ENCODE peak calls at places on chromosomes 16 and 17, in ten cellular contexts. One of them, this sample, is unnamed.
A peak's percentile ranks its signal among the peaks of the same experiment; 100 is the strongest.

GRCh38 chr17:82121660-82122629 is 23.9 kb upstream of the FASN start:
- DNase-seq in HFFc6: no peak
- DNase-seq in CD4-positive, alpha-beta T cell: no peak
- DNase-seq in PC-3: no peak
- DNase-seq in dorsolateral prefrontal cortex: no peak
- DNase-seq in AG10803: no peak
- DNase-seq in HFF-Myc: no peak
- DNase-seq in prostate gland: no peak
- DNase-seq in GM12865: peak; percentile 38
- DNase-seq in transverse colon: no peak
- DNase-seq in this sample: no peak

GRCh38 chr17:4949321-4950074 is 1.2 kb upstream of the PFN1 start:
- DNase-seq in HFFc6: peak; percentile 54
- DNase-seq in CD4-positive, alpha-beta T cell: peak; percentile 66
- DNase-seq in PC-3: peak; percentile 74
- DNase-seq in dorsolateral prefrontal cortex: peak; percentile 18
- DNase-seq in AG10803: peak; percentile 65
- DNase-seq in HFF-Myc: no peak
- DNase-seq in prostate gland: peak; percentile 44
- DNase-seq in GM12865: peak; percentile 97
- DNase-seq in transverse colon: peak; percentile 93
- DNase-seq in this sample: no peak

GRCh38 chr16:3283525-3284447 is 495 bp downstream of the ZNF263 start:
- DNase-seq in HFFc6: no peak
- DNase-seq in CD4-positive, alpha-beta T cell: no peak
- DNase-seq in PC-3: no peak
- DNase-seq in dorsolateral prefrontal cortex: no peak
- DNase-seq in AG10803: no peak
- DNase-seq in HFF-Myc: no peak
- DNase-seq in prostate gland: no peak
- DNase-seq in GM12865: peak; percentile 12
- DNase-seq in transverse colon: no peak
- DNase-seq in this sample: no peak

GRCh38 chr16:16063685-16064084 is 114.3 kb downstream of the ABCC1 start:
- DNase-seq in HFFc6: no peak
- DNase-seq in CD4-positive, alpha-beta T cell: no peak
- DNase-seq in PC-3: no peak
- DNase-seq in dorsolateral prefrontal cortex: no peak
- DNase-seq in AG10803: no peak
- DNase-seq in HFF-Myc: no peak
- DNase-seq in prostate gland: no peak
- DNase-seq in GM12865: peak; percentile 10
- DNase-seq in transverse colon: no peak
- DNase-seq in this sample: no peak

GRCh38 chr16:68451656-68452055 is 3.3 kb upstream of the SMPD3 start:
- DNase-seq in HFFc6: peak; percentile 7
- DNase-seq in CD4-positive, alpha-beta T cell: no peak
- DNase-seq in PC-3: no peak
- DNase-seq in dorsolateral prefrontal cortex: no peak
- DNase-seq in AG10803: peak; percentile 5
- DNase-seq in HFF-Myc: no peak
- DNase-seq in prostate gland: no peak
- DNase-seq in GM12865: no peak
- DNase-seq in transverse colon: no peak
- DNase-seq in this sample: no peak

GRCh38 chr17:71109697-71110096 is 940.4 kb downstream of the KCNJ2 start:
- DNase-seq in HFFc6: no peak
- DNase-seq in CD4-positive, alpha-beta T cell: no peak
- DNase-seq in PC-3: no peak
- DNase-seq in dorsolateral prefrontal cortex: no peak
- DNase-seq in AG10803: no peak
- DNase-seq in HFF-Myc: no peak
- DNase-seq in prostate gland: no peak
- DNase-seq in GM12865: no peak
- DNase-seq in transverse colon: no peak
- DNase-seq in this sample: no peak

GRCh38 chr17:4576729-4577322 is 7.5 kb upstream of the SMTNL2 start:
- DNase-seq in HFFc6: no peak
- DNase-seq in CD4-positive, alpha-beta T cell: no peak
- DNase-seq in PC-3: no peak
- DNase-seq in dorsolateral prefrontal cortex: no peak
- DNase-seq in AG10803: no peak
- DNase-seq in HFF-Myc: no peak
- DNase-seq in prostate gland: no peak
- DNase-seq in GM12865: no peak
- DNase-seq in transverse colon: no peak
- DNase-seq in this sample: no peak

GRCh38 chr17:77320501-77321256 is 179.9 kb downstream of the SEC14L1 start:
- DNase-seq in HFFc6: peak; percentile 70
- DNase-seq in CD4-positive, alpha-beta T cell: no peak
- DNase-seq in PC-3: no peak
- DNase-seq in dorsolateral prefrontal cortex: no peak
- DNase-seq in AG10803: peak; percentile 70
- DNase-seq in HFF-Myc: no peak
- DNase-seq in prostate gland: no peak
- DNase-seq in GM12865: peak; percentile 89
- DNase-seq in transverse colon: peak; percentile 29
- DNase-seq in this sample: peak; percentile 29

GRCh38 chr17:60641810-60642220 is 35.8 kb upstream of the BCAS3 start:
- DNase-seq in HFFc6: peak; percentile 85
- DNase-seq in CD4-positive, alpha-beta T cell: no peak
- DNase-seq in PC-3: peak; percentile 93
- DNase-seq in dorsolateral prefrontal cortex: peak; percentile 77
- DNase-seq in AG10803: peak; percentile 63
- DNase-seq in HFF-Myc: peak; percentile 51
- DNase-seq in prostate gland: peak; percentile 43
- DNase-seq in GM12865: peak; percentile 74
- DNase-seq in transverse colon: peak; percentile 70
- DNase-seq in this sample: peak; percentile 29

GRCh38 chr17:21467196-21467595 is 91.0 kb downstream of the KCNJ12 start:
- DNase-seq in HFFc6: no peak
- DNase-seq in CD4-positive, alpha-beta T cell: no peak
- DNase-seq in PC-3: no peak
- DNase-seq in dorsolateral prefrontal cortex: no peak
- DNase-seq in AG10803: no peak
- DNase-seq in HFF-Myc: no peak
- DNase-seq in prostate gland: no peak
- DNase-seq in GM12865: no peak
- DNase-seq in transverse colon: no peak
- DNase-seq in this sample: no peak

GRCh38 chr16:69057400-69058378 is 47.8 kb upstream of the HAS3 start:
- DNase-seq in HFFc6: peak; percentile 87
- DNase-seq in CD4-positive, alpha-beta T cell: no peak
- DNase-seq in PC-3: peak; percentile 93
- DNase-seq in dorsolateral prefrontal cortex: no peak
- DNase-seq in AG10803: peak; percentile 79
- DNase-seq in HFF-Myc: no peak
- DNase-seq in prostate gland: peak; percentile 50
- DNase-seq in GM12865: peak; percentile 61
- DNase-seq in transverse colon: no peak
- DNase-seq in this sample: no peak

GRCh38 chr17:74815067-74815466 is 38.9 kb upstream of the NAT9 start:
- DNase-seq in HFFc6: no peak
- DNase-seq in CD4-positive, alpha-beta T cell: no peak
- DNase-seq in PC-3: no peak
- DNase-seq in dorsolateral prefrontal cortex: no peak
- DNase-seq in AG10803: no peak
- DNase-seq in HFF-Myc: no peak
- DNase-seq in prostate gland: no peak
- DNase-seq in GM12865: no peak
- DNase-seq in transverse colon: no peak
- DNase-seq in this sample: no peak

GRCh38 chr17:74812109-74812864 is 36.1 kb upstream of the NAT9 start:
- DNase-seq in HFFc6: no peak
- DNase-seq in CD4-positive, alpha-beta T cell: no peak
- DNase-seq in PC-3: no peak
- DNase-seq in dorsolateral prefrontal cortex: no peak
- DNase-seq in AG10803: no peak
- DNase-seq in HFF-Myc: no peak
- DNase-seq in prostate gland: no peak
- DNase-seq in GM12865: no peak
- DNase-seq in transverse colon: no peak
- DNase-seq in this sample: no peak

GRCh38 chr17:74813793-74814192 is 37.6 kb upstream of the NAT9 start:
- DNase-seq in HFFc6: no peak
- DNase-seq in CD4-positive, alpha-beta T cell: no peak
- DNase-seq in PC-3: no peak
- DNase-seq in dorsolateral prefrontal cortex: no peak
- DNase-seq in AG10803: no peak
- DNase-seq in HFF-Myc: no peak
- DNase-seq in prostate gland: no peak
- DNase-seq in GM12865: no peak
- DNase-seq in transverse colon: no peak
- DNase-seq in this sample: no peak

GRCh38 chr17:74815671-74816370 is 39.7 kb upstream of the NAT9 start:
- DNase-seq in HFFc6: no peak
- DNase-seq in CD4-positive, alpha-beta T cell: no peak
- DNase-seq in PC-3: no peak
- DNase-seq in dorsolateral prefrontal cortex: no peak
- DNase-seq in AG10803: no peak
- DNase-seq in HFF-Myc: no peak
- DNase-seq in prostate gland: no peak
- DNase-seq in GM12865: no peak
- DNase-seq in transverse colon: no peak
- DNase-seq in this sample: no peak

DNA sequence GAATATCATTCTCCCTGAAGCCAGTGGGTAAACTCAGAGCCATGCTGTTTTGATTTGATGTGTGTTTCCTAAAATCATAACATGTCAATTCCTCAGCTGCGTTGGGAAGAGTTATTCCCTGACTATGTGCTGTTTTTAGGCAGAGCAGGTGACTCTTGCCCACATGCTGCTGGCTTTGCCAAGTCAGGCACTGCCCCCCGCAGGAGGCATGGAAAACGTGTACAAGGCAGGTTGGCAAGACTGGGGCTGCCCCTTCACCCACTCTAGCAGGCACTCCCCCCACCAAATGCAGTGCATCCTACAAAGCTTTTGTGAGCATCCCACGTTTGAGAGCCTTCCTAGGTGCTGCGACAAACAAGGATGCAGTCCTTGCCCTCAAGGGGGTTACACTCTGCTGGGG is 38.3 kb upstream of the NAT9 start:
- DNase-seq in HFFc6: no peak
- DNase-seq in CD4-positive, alpha-beta T cell: no peak
- DNase-seq in PC-3: peak; percentile 27
- DNase-seq in dorsolateral prefrontal cortex: no peak
- DNase-seq in AG10803: no peak
- DNase-seq in HFF-Myc: no peak
- DNase-seq in prostate gland: no peak
- DNase-seq in GM12865: no peak
- DNase-seq in transverse colon: no peak
- DNase-seq in this sample: no peak
- TF ChIP-seq CTCF in HFFc6: peak; percentile 29
- TF ChIP-seq CTCF in CD4-positive, alpha-beta T cell: no peak
- TF ChIP-seq CTCF in PC-3: peak; percentile 52
- TF ChIP-seq CTCF in dorsolateral prefrontal cortex: no peak
- TF ChIP-seq CTCF in AG10803: no peak
- TF ChIP-seq CTCF in HFF-Myc: peak; percentile 16
- TF ChIP-seq CTCF in prostate gland: no peak
- TF ChIP-seq CTCF in GM12865: no peak
- TF ChIP-seq CTCF in transverse colon: no peak
- TF ChIP-seq CTCF in this sample: no peak

DNA sequence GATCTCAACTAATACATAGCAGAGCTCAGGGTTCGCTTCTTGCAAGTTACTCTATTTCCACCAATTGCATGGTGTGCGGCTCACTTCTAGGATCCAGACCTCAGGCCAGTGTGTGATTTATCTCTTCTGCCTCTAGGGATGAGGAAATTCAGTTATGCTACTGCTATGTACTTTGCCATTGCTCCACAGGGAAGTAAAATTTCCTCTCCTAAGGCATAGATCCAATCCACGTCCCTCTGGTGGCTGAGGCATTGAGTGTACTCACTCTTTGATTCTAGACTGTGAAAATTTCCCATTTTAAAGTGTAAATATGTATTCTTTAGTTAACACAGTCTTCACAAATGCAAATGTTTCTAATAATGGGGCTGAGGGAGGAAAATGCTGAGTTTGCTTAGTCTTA is 214.1 kb downstream of the HS3ST3B1 start:
- DNase-seq in HFFc6: no peak
- DNase-seq in CD4-positive, alpha-beta T cell: no peak
- DNase-seq in PC-3: no peak
- DNase-seq in dorsolateral prefrontal cortex: no peak
- DNase-seq in AG10803: peak; percentile 27
- DNase-seq in HFF-Myc: no peak
- DNase-seq in prostate gland: no peak
- DNase-seq in GM12865: no peak
- DNase-seq in transverse colon: no peak
- DNase-seq in this sample: no peak
- TF ChIP-seq CTCF in HFFc6: no peak
- TF ChIP-seq CTCF in CD4-positive, alpha-beta T cell: no peak
- TF ChIP-seq CTCF in PC-3: no peak
- TF ChIP-seq CTCF in dorsolateral prefrontal cortex: no peak
- TF ChIP-seq CTCF in AG10803: peak; percentile 28
- TF ChIP-seq CTCF in HFF-Myc: no peak
- TF ChIP-seq CTCF in prostate gland: no peak
- TF ChIP-seq CTCF in GM12865: no peak
- TF ChIP-seq CTCF in transverse colon: no peak
- TF ChIP-seq CTCF in this sample: no peak

GRCh38 chr17:38674013-38674748 is 576 bp downstream of the EPOP start:
- DNase-seq in HFFc6: no peak
- DNase-seq in CD4-positive, alpha-beta T cell: peak; percentile 18
- DNase-seq in PC-3: no peak
- DNase-seq in dorsolateral prefrontal cortex: no peak
- DNase-seq in AG10803: no peak
- DNase-seq in HFF-Myc: no peak
- DNase-seq in prostate gland: no peak
- DNase-seq in GM12865: peak; percentile 44
- DNase-seq in transverse colon: peak; percentile 22
- DNase-seq in this sample: no peak
- TF ChIP-seq CTCF in HFFc6: peak; percentile 32
- TF ChIP-seq CTCF in CD4-positive, alpha-beta T cell: no peak
- TF ChIP-seq CTCF in PC-3: peak; percentile 28
- TF ChIP-seq CTCF in dorsolateral prefrontal cortex: no peak
- TF ChIP-seq CTCF in AG10803: no peak
- TF ChIP-seq CTCF in HFF-Myc: no peak
- TF ChIP-seq CTCF in prostate gland: no peak
- TF ChIP-seq CTCF in GM12865: peak; percentile 19
- TF ChIP-seq CTCF in transverse colon: no peak
- TF ChIP-seq CTCF in this sample: no peak

DNA sequence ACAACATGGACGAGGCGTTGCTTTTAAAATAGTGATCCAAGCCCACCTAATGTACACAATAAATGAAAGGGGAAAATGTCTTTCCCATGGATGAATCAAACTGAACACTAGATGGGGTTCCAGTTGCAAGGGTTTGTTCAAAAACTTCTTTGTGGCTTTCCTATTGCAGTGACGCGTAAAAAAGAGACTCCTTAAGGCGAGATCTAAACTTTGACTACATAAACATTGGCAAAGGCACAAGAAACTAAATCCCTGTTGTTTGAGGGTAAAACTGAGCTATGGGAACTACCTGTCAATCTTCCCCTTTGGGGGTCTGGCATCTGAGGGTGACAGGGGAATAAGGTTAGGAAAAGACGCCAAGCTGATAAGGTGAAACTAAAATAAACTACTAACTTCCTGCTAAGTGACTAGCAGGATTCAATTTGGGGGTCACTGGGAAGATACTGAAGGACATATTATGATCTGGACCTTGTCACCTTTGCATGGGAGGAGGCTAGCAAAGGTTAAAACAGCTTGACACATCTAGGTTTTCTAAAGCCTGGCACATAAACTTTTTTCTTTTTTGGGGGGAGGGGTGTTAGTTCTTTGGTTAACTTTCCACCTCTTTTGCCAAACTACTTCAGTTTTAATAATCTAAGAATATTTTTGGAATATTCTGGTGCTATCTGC is 4.7 kb downstream of the SALL1 start:
- DNase-seq in HFFc6: peak; percentile 47
- DNase-seq in CD4-positive, alpha-beta T cell: no peak
- DNase-seq in PC-3: no peak
- DNase-seq in dorsolateral prefrontal cortex: no peak
- DNase-seq in AG10803: peak; percentile 56
- DNase-seq in HFF-Myc: no peak
- DNase-seq in prostate gland: no peak
- DNase-seq in GM12865: no peak
- DNase-seq in transverse colon: no peak
- DNase-seq in this sample: no peak
- TF ChIP-seq CTCF in HFFc6: peak; percentile 76
- TF ChIP-seq CTCF in CD4-positive, alpha-beta T cell: no peak
- TF ChIP-seq CTCF in PC-3: no peak
- TF ChIP-seq CTCF in dorsolateral prefrontal cortex: peak; percentile 59
- TF ChIP-seq CTCF in AG10803: peak; percentile 70
- TF ChIP-seq CTCF in HFF-Myc: peak; percentile 37
- TF ChIP-seq CTCF in prostate gland: no peak
- TF ChIP-seq CTCF in GM12865: no peak
- TF ChIP-seq CTCF in transverse colon: no peak
- TF ChIP-seq CTCF in this sample: peak; percentile 46